ENCODE peak calls at places on chromosomes 7 and 10, in four cellular contexts. I, U, W and T are unnamed samples.

GRCh38 chr7:85471740-85472139 is 284.9 kb upstream of the SEMA3D start:
- DNase-seq in I (peak), U (no peak), W (no peak), T (peak)

GRCh38 chr7:68529221-68529620 is 1069.1 kb upstream of the AUTS2 start:
- DNase-seq in I (no peak), U (no peak), W (no peak), T (no peak)

GRCh38 chr10:112227331-112227961 is 43.9 kb upstream of the GPAM start:
- DNase-seq in I (no peak), U (no peak), W (no peak), T (no peak)

GRCh38 chr10:76961841-76962240 is 675.8 kb downstream of the KCNMA1 start:
- DNase-seq in I (no peak), U (no peak), W (no peak), T (no peak)

GRCh38 chr10:91683976-91684375 is 51.1 kb upstream of the PPP1R3C start:
- DNase-seq in I (no peak), U (no peak), W (no peak), T (peak)

GRCh38 chr7:391961-392524 is 102.1 kb downstream of the FOXL3 start:
- DNase-seq in I (no peak), U (peak), W (no peak), T (no peak)

GRCh38 chr7:80243425-80243824 is 108.8 kb downstream of the GNAI1 start:
- DNase-seq in I (no peak), U (no peak), W (no peak), T (no peak)

GRCh38 chr10:73253226-73253557 is 748 bp upstream of the MRPS16 start:
- DNase-seq in I (no peak), U (peak), W (no peak), T (no peak)

GRCh38 chr7:124856299-124856888 is 73.2 kb downstream of the POT1 start:
- DNase-seq in I (peak), U (peak), W (no peak), T (peak)

GRCh38 chr10:16440396-16441105 is 3.7 kb downstream of the PTER start:
- DNase-seq in I (no peak), U (no peak), W (no peak), T (no peak)

GRCh38 chr7:36526720-36527548 is 137.3 kb downstream of the ANLN start:
- DNase-seq in I (peak), U (peak), W (peak), T (peak)

GRCh38 chr7:132965951-132966350 is 115.9 kb downstream of the CHCHD3 start:
- DNase-seq in I (no peak), U (no peak), W (no peak), T (no peak)

GRCh38 chr7:36232555-36232954 is 79.5 kb downstream of the EEPD1 start:
- DNase-seq in I (no peak), U (no peak), W (no peak), T (no peak)

GRCh38 chr10:11018426-11018818 is 750 bp downstream of the CELF2 start:
- DNase-seq in I (no peak), U (no peak), W (no peak), T (no peak)

GRCh38 chr10:5735119-5735518 is 50.5 kb downstream of the TASOR2 start:
- DNase-seq in I (no peak), U (no peak), W (no peak), T (no peak)

GRCh38 chr7:29140873-29141468 is 5.4 kb downstream of the CPVL start:
- DNase-seq in I (no peak), U (no peak), W (no peak), T (no peak)

GRCh38 chr7:55618913-55619312 is 46.6 kb upstream of the VOPP1 start:
- DNase-seq in I (no peak), U (no peak), W (no peak), T (no peak)

GRCh38 chr10:44387853-44388251 is 3.0 kb upstream of the CXCL12 start:
- DNase-seq in I (no peak), U (no peak), W (no peak), T (no peak)

GRCh38 chr7:136424058-136424457 is 444.4 kb upstream of the CHRM2 start:
- DNase-seq in I (no peak), U (no peak), W (no peak), T (no peak)

GRCh38 chr7:110418651-110419270 is 672.2 kb upstream of the LRRN3 start:
- DNase-seq in I (no peak), U (no peak), W (no peak), T (no peak)

GRCh38 chr7:126495001-126495400 is 757.7 kb downstream of the GRM8 start:
- DNase-seq in I (no peak), U (no peak), W (no peak), T (no peak)

GRCh38 chr10:12579954-12580858 is 230.9 kb downstream of the CAMK1D start:
- DNase-seq in I (no peak), U (no peak), W (no peak), T (no peak)

GRCh38 chr7:47619806-47620205 is 37.9 kb upstream of the TNS3 start:
- DNase-seq in I (no peak), U (no peak), W (no peak), T (peak)

GRCh38 chr7:115044224-115044623 is 122.3 kb downstream of the MDFIC start:
- DNase-seq in I (no peak), U (no peak), W (no peak), T (no peak)

GRCh38 chr7:149854611-149855367 is 16.6 kb downstream of the ZNF862 start:
- DNase-seq in I (no peak), U (peak), W (no peak), T (peak)

GRCh38 chr10:69902835-69903535 is 101.3 kb downstream of the COL13A1 start:
- DNase-seq in I (no peak), U (no peak), W (no peak), T (no peak)

GRCh38 chr10:69899727-69900595 is 98.3 kb downstream of the COL13A1 start:
- DNase-seq in I (no peak), U (no peak), W (no peak), T (no peak)

GRCh38 chr10:69904533-69904932 is 102.8 kb downstream of the COL13A1 start:
- DNase-seq in I (no peak), U (no peak), W (no peak), T (no peak)

GRCh38 chr10:69901022-69901421 is 99.3 kb downstream of the COL13A1 start:
- DNase-seq in I (no peak), U (no peak), W (no peak), T (no peak)

GRCh38 chr10:69901623-69902505 is 100.2 kb downstream of the COL13A1 start:
- DNase-seq in I (peak), U (peak), W (no peak), T (peak)
- TF ChIP-seq FOS in I (no peak), U (no peak), W (no peak), T (no peak)

GRCh38 chr10:51141015-51141414 is 66.7 kb downstream of the PRKG1 start:
- DNase-seq in I (no peak), U (no peak), W (no peak), T (no peak)

GRCh38 chr10:51139176-51139575 is 64.9 kb downstream of the PRKG1 start:
- DNase-seq in I (no peak), U (no peak), W (no peak), T (peak)

GRCh38 chr10:51137741-51138529 is 63.6 kb downstream of the PRKG1 start:
- DNase-seq in I (no peak), U (no peak), W (no peak), T (peak)
- TF ChIP-seq FOS in I (no peak), U (no peak), W (no peak), T (no peak)

GRCh38 chr10:72072046-72072445 is 16.3 kb downstream of the SPOCK2 start:
- DNase-seq in I (no peak), U (no peak), W (no peak), T (no peak)

GRCh38 chr10:72068901-72069446 is 19.4 kb downstream of the SPOCK2 start:
- DNase-seq in I (no peak), U (no peak), W (no peak), T (no peak)

GRCh38 chr10:72067463-72068125 is 20.8 kb downstream of the SPOCK2 start:
- DNase-seq in I (no peak), U (no peak), W (no peak), T (no peak)

GRCh38 chr10:72068126-72068765 is 20.1 kb downstream of the SPOCK2 start:
- DNase-seq in I (no peak), U (no peak), W (no peak), T (no peak)

DNA sequence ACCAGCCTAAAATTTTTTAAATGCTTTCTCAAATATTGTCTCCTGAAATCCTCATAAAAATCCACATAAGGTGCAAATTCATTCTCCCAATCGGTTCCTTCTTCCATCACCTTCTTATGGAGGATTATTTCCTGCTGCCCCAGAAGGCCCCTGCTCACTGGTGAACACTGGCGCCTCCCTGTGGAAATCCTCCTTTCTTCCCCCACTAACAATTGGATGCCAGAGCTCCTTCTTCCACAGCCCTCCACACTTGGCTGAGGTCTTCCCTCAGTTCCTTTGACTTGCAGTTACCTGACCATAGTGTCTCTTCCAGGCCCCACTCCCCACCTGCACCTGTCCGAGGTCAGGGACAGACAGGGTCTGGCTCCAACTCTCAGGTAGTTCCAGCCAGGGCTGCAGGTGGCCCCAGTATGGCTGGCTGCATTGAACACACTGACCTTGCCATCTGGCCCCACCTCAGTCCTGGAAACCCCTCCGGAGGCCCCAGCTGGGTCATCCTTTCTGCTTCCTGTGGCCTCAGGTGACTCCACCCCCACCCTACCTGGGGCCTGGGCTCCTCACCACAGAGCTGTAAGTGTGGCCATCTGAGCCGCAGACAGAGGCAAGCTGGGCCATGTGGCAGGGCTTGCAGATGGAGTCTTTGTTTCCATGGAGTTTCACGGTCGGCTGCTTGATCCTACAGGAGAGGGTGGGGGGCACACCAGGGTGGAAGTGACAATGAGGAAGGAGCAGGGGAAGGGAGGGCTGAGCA is 18.4 kb downstream of the SPOCK2 start:
- DNase-seq in I (no peak), U (peak), W (no peak), T (no peak)
- TF ChIP-seq FOS in I (no peak), U (no peak), W (no peak), T (no peak)

GRCh38 chr10:42977032-42977416 is 99.8 kb upstream of the RET start:
- DNase-seq in I (no peak), U (no peak), W (no peak), T (no peak)
- TF ChIP-seq FOS in I (no peak), U (no peak), W (no peak), T (no peak)